ENCODE peak calls at places on chromosomes 13 and 19, in eight cellular contexts. E is hepatocyte, X is thoracic aorta, S is endodermal cell, Z is fibroblast of mammary gland, A is lower lobe of right lung, O is NB4, J is retinal pigment epithelial cell. B is an unnamed sample.

GRCh38 chr19:39542198-39542597 is 2.2 kb upstream of the EID2 start:
- DNase-seq in A (no peak), S (peak), Z (no peak), O (no peak), E (no peak), X (no peak), J (no peak), B (no peak)

GRCh38 chr13:59914556-59914955 is 249.2 kb downstream of the DIAPH3 start:
- DNase-seq in Z (peak), S (no peak), X (no peak), A (no peak), O (no peak), J (no peak), E (no peak), B (no peak)

GRCh38 chr13:80123945-80124344 is 217.0 kb downstream of the SPRY2 start:
- DNase-seq in J (no peak), E (peak), A (no peak), X (no peak), Z (no peak), O (no peak), S (no peak), B (no peak)

GRCh38 chr13:19959141-19959830 is 759 bp downstream of the ZMYM2 start:
- DNase-seq in J (no peak), E (peak), X (peak), S (peak), O (peak), A (peak), Z (peak), B (peak)

GRCh38 chr19:33677745-33678426 is 56.1 kb downstream of the CHST8 start:
- DNase-seq in O (no peak), Z (no peak), S (peak), X (no peak), J (no peak), A (no peak), E (no peak), B (no peak)

GRCh38 chr19:1009976-1010538 is 9.8 kb downstream of the GRIN3B start:
- DNase-seq in E (no peak), S (no peak), O (no peak), Z (no peak), A (no peak), J (no peak), X (no peak), B (no peak)

GRCh38 chr19:1906985-1907562 is 1.9 kb downstream of the ADAT3 start:
- DNase-seq in A (no peak), J (no peak), Z (no peak), O (no peak), S (no peak), E (no peak), X (no peak), B (peak)

GRCh38 chr13:93603043-93603442 is 376.4 kb downstream of the GPC6 start:
- DNase-seq in E (no peak), X (peak), O (no peak), J (peak), Z (peak), S (no peak), A (no peak), B (no peak)

GRCh38 chr13:28744656-28745055 is 25.9 kb upstream of the SLC46A3 start:
- DNase-seq in E (no peak), J (no peak), A (no peak), X (no peak), S (peak), Z (no peak), O (no peak), B (no peak)

GRCh38 chr19:51473009-51473707 is 5.2 kb upstream of the CEACAM18 start:
- DNase-seq in Z (peak), E (peak), J (peak), O (peak), A (peak), S (peak), X (peak), B (peak)

GRCh38 chr19:49324801-49325491 is at the start of gene SLC6A16:
- DNase-seq in E (no peak), A (no peak), Z (no peak), S (peak), J (no peak), X (no peak), O (no peak), B (no peak)

GRCh38 chr19:47145639-47146486 is 15.2 kb downstream of the SAE1 start:
- DNase-seq in E (no peak), S (no peak), O (no peak), J (no peak), A (no peak), Z (no peak), X (no peak), B (no peak)

GRCh38 chr19:13781547-13781946 is 7.3 kb downstream of the C19orf53 start:
- DNase-seq in Z (peak), X (peak), S (peak), O (no peak), E (peak), A (peak), J (no peak), B (no peak)

GRCh38 chr19:33705860-33706259 is 84.1 kb downstream of the CHST8 start:
- DNase-seq in J (no peak), E (no peak), O (no peak), X (no peak), Z (no peak), S (no peak), A (no peak), B (no peak)

GRCh38 chr13:44188257-44188656 is 185.4 kb upstream of the SERP2 start:
- DNase-seq in O (no peak), S (no peak), J (no peak), E (no peak), X (no peak), Z (peak), A (no peak), B (no peak)

GRCh38 chr13:43388282-43389034 is 365.1 kb downstream of the DNAJC15 start:
- DNase-seq in Z (no peak), A (no peak), E (peak), J (no peak), S (no peak), X (no peak), O (no peak), B (no peak)

GRCh38 chr19:58361900-58362271 is 665 bp downstream of the ZNF497 start:
- DNase-seq in A (peak), E (peak), S (no peak), O (peak), X (no peak), J (no peak), Z (peak), B (peak)

GRCh38 chr19:31356587-31357314 is 7.5 kb upstream of the TSHZ3 start:
- DNase-seq in S (peak), O (peak), X (no peak), E (no peak), A (peak), J (no peak), Z (no peak), B (no peak)

GRCh38 chr19:30969586-30969985 is 379.6 kb downstream of the TSHZ3 start:
- DNase-seq in A (no peak), X (no peak), O (no peak), S (no peak), E (no peak), J (no peak), Z (no peak), B (no peak)

GRCh38 chr13:113029487-113030258 is 60.7 kb downstream of the MCF2L start:
- DNase-seq in A (no peak), J (no peak), Z (no peak), E (peak), O (peak), S (peak), X (no peak), B (peak)

GRCh38 chr19:42054205-42054604 is 15.8 kb downstream of the GRIK5 start:
- DNase-seq in O (no peak), S (no peak), A (no peak), Z (no peak), J (no peak), E (no peak), X (no peak), B (no peak)

GRCh38 chr19:11587302-11587972 is 9.8 kb upstream of the ZNF627 start:
- DNase-seq in X (peak), O (peak), J (no peak), S (peak), A (peak), E (peak), Z (peak), B (peak)

GRCh38 chr19:11594084-11594483 is 3.2 kb upstream of the ZNF627 start:
- DNase-seq in E (no peak), O (no peak), A (no peak), X (no peak), J (no peak), Z (no peak), S (no peak), B (no peak)

GRCh38 chr19:11587973-11588631 is 9.2 kb upstream of the ZNF627 start:
- DNase-seq in S (no peak), A (no peak), Z (no peak), E (no peak), J (no peak), O (no peak), X (no peak), B (no peak)
- TF ChIP-seq CTCF in S (peak), A (no peak), Z (no peak), E (no peak), J (no peak), O (no peak), X (no peak), B (no peak)

DNA sequence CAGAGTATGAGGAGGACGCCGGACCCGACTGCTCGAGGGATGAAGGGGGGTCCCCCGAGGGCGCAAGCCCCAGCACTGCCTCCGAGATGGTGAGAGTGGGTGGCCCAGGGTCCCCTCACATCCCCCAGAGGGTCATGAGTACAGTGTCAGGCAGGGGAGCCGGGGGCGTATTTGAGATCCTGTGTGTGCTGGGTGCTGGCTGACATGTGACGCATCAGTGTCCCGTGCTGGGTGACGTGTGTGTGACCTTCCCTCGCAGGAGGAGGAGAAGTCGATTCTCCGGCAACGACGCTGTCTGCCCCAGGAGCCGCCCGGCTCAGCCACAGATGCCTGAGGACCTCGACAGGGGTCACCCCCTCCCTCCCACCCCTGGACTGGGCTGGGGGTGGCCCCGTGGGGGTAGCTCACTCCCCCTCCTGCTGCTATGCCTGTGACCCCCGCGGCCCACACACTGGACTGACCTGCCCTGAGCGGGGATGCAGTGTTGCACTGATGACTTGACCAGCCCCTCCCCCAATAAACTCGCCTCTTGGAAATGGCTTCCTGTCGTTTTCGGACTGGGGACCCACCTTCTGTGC is 25.8 kb downstream of the PNPLA6 start:
- DNase-seq in Z (no peak), E (no peak), O (no peak), J (no peak), X (no peak), S (no peak), A (peak), B (no peak)
- H3K4me3 ChIP-seq in Z (no peak), E (no peak), O (no peak), J (no peak), X (no peak), S (no peak), A (no peak), B (no peak)

GRCh38 chr13:45878966-45879365 is 27.4 kb upstream of the SIAH3 start:
- DNase-seq in O (no peak), J (no peak), S (no peak), A (no peak), E (no peak), X (no peak), Z (no peak), B (no peak)

GRCh38 chr13:45880242-45880641 is 28.7 kb upstream of the SIAH3 start:
- DNase-seq in J (no peak), X (no peak), E (no peak), A (no peak), O (no peak), S (no peak), Z (no peak), B (no peak)

GRCh38 chr13:45876781-45877180 is 25.2 kb upstream of the SIAH3 start:
- DNase-seq in X (no peak), O (no peak), A (no peak), J (no peak), E (no peak), S (no peak), Z (no peak), B (no peak)

GRCh38 chr13:45882626-45883025 is 31.1 kb upstream of the SIAH3 start:
- DNase-seq in E (no peak), A (no peak), Z (no peak), S (peak), J (no peak), O (no peak), X (no peak), B (no peak)

GRCh38 chr13:45879666-45880065 is 28.1 kb upstream of the SIAH3 start:
- DNase-seq in J (no peak), O (peak), Z (peak), A (no peak), S (peak), E (peak), X (no peak), B (peak)
- TF ChIP-seq CTCF in J (peak), O (no peak), Z (peak), A (no peak), S (peak), E (peak), X (no peak), B (peak)

DNA sequence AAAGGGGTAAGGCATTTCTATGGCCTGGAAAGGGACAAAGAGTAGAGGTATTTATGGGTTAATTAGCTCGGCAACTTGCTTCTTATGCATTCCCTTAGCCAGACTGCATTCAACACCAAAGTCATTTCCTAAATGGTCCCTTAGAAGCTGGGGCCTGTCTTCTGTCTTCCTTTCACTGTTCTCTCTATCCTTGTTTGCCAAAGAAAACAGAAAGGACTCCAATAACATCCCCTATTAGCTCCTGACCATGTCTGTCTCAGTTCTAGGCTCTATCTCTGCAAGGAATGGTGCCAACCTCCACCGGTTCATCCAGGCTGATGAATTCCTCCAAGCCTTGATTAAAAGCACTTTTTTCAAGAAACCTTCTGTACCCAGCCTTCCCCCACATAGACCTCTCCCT is 123.5 kb downstream of the KCTD12 start:
- DNase-seq in X (no peak), A (no peak), E (no peak), O (no peak), Z (no peak), J (no peak), S (no peak), B (no peak)
- H3K4me3 ChIP-seq in X (no peak), A (no peak), E (no peak), O (no peak), Z (no peak), J (no peak), S (no peak), B (no peak)

GRCh38 chr13:99724633-99725517 is 223.6 kb downstream of the TM9SF2 start:
- DNase-seq in X (no peak), O (no peak), J (no peak), Z (no peak), A (no peak), S (no peak), E (no peak), B (peak)
- TF ChIP-seq CTCF in X (no peak), O (no peak), J (no peak), Z (no peak), A (no peak), S (no peak), E (no peak), B (no peak)

DNA sequence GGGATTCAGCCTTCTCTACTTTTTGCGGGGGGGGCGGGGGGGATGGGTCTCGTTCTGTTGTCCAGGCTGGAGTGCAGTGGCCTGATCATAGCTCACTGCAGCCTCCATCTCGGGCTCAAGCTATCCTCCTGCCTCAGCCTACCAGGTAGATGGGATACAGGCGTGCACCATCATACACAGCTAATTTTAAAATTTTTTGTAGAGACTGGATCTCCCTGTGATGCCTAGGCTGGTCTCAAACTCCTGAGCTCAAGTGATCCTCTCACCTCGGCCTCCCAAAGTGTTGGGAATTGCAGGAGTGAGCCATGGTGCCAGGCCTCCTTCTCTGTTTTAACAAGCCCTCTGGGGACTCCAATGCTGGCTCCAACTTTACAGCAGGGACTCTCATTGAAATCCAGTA is 569 bp upstream of the ZNF792 start:
- DNase-seq in O (no peak), J (no peak), A (no peak), X (no peak), S (no peak), E (no peak), Z (no peak), B (no peak)
- H3K4me3 ChIP-seq in O (no peak), J (peak), A (peak), X (peak), S (peak), E (no peak), Z (no peak), B (no peak)

DNA sequence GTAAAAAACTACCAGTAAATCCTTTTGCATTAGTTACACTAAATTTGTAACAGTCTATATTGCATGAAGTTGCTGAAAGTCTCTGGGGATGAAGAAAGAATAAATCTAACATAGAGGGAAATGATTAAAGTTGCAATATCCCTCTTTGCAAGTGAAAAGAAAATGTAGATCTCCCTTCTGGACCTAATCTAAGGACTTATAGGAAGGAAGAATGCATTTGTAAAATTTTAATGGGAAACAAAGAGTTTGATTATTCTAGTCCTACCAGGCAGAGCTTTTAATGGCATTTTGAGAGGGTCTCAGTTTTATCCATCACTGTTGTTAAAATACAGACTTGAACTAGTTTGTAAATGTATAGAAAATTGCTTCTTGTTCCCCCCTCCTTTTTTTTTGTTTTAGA is 215.8 kb downstream of the ATP8A2 start:
- DNase-seq in Z (no peak), J (no peak), X (no peak), A (no peak), E (no peak), O (no peak), S (no peak), B (no peak)
- TF ChIP-seq CTCF in Z (no peak), J (no peak), X (no peak), A (no peak), E (no peak), O (no peak), S (no peak), B (no peak)

GRCh38 chr19:43779820-43780219 is 953 bp downstream of the KCNN4 start:
- DNase-seq in X (no peak), J (no peak), S (no peak), A (no peak), O (peak), Z (no peak), E (peak), B (peak)

GRCh38 chr19:43779147-43779819 is 1.5 kb downstream of the KCNN4 start:
- DNase-seq in A (peak), Z (no peak), O (peak), E (peak), J (no peak), X (no peak), S (no peak), B (no peak)

GRCh38 chr19:43781630-43782310 is 997 bp upstream of the KCNN4 start:
- DNase-seq in E (no peak), O (no peak), J (no peak), Z (no peak), S (no peak), X (no peak), A (no peak), B (peak)

GRCh38 chr19:43782311-43782660 is 1.5 kb upstream of the KCNN4 start:
- DNase-seq in A (no peak), O (no peak), X (no peak), S (no peak), E (no peak), J (no peak), Z (no peak), B (no peak)

DNA sequence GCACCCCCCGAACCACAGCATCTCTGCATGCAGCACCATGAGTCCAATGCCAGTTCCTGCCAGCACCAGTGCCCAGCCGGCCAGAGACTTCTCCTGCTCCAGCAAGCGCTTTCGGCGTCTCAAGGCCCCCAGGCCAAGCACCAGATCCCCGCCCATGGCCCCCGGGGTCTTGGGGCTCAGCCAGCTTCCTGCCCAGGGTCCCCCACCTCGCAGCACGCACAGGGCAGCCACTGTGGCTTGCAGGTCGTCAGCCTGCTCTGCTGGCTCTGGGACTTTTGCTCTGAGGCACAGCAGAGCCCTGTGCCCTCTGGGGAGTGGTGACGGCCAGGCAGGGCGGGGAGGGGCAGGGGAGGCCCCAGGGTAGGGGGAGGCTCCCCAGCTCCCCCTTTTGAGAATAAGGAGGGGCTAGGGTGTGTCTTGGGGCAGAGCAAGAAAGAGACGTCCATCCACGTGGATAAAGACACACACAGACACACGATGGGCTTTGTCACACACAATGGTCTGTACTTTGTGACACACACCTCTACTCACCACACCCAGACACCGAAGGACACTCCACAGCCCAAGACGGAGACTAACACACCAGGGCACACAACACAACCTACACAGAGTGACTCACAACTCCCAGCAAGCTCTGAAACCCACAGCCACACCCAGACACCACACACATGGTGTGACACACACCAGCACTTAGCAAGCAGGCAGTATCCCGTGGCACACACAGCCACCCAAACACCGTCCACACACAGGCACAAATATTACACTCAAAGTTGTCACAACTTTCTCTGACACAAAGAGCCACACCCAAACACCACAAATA is at the start of gene KCNN4:
- DNase-seq in S (no peak), E (peak), Z (peak), O (peak), X (no peak), A (no peak), J (no peak), B (peak)
- H3K4me3 ChIP-seq in S (no peak), E (no peak), Z (no peak), O (peak), X (peak), A (peak), J (no peak), B (peak)